ENCODE peak calls at places on chromosome 13, in five cellular contexts. M is lung, E is AG04450, I is IMR-90, B is mesendoderm. J is an unnamed sample. For H3K27me3, the result is how much of the 10 kb centered on the place peaks cover.

GRCh38 chr13:51151463-51151862 is 40.4 kb upstream of the C13orf42 start:
- DNase-seq in M (no peak), E (no peak), I (no peak), B (no peak), J (no peak)

GRCh38 chr13:98397221-98397620 is 179.7 kb downstream of the STK24 start:
- DNase-seq in M (no peak), E (no peak), I (peak), B (no peak), J (no peak)

GRCh38 chr13:76856141-76856571 is 30.0 kb downstream of the KCTD12 start:
- DNase-seq in M (no peak), E (no peak), I (peak), B (no peak), J (no peak)

GRCh38 chr13:83007226-83007625 is 875.0 kb downstream of the SLITRK1 start:
- DNase-seq in M (no peak), E (no peak), I (no peak), B (no peak), J (no peak)

GRCh38 chr13:64877176-64877575 is 2353.0 kb downstream of the PCDH9 start:
- DNase-seq in M (no peak), E (no peak), I (no peak), B (no peak), J (no peak)

GRCh38 chr13:36904219-36904618 is 15.8 kb downstream of the SMAD9 start:
- DNase-seq in M (no peak), E (no peak), I (no peak), B (peak), J (peak)

GRCh38 chr13:113666951-113667701 is at the start of gene GRK1:
- DNase-seq in M (no peak), E (no peak), I (no peak), B (peak), J (no peak)

GRCh38 chr13:38008636-38009035 is 139.1 kb upstream of the TRPC4 start:
- DNase-seq in M (no peak), E (no peak), I (no peak), B (no peak), J (peak)

GRCh38 chr13:35894636-35895035 is 236.5 kb downstream of the DCLK1 start:
- DNase-seq in M (no peak), E (no peak), I (peak), B (no peak), J (no peak)

GRCh38 chr13:61084983-61085382 is 330.7 kb downstream of the PCDH20 start:
- DNase-seq in M (no peak), E (no peak), I (peak), B (no peak), J (no peak)

DNA sequence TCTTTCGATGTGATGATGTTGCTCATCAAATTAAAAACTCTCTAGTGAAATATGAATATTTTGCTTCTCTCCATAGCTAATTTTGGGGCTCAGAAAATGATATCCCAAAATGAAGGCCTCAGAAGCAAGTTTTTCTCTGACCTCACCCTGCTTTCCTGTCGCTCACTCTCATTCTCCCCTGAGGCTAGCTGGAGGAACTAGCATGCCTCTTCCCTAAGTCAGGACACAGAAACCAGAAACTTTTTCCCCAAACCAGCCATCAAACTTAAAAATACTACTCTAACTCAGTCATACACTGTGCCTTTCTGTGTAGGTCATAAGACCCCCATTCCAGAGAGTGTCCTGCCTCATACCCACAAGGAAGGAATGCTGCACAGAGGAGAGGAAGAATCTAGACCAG is 329.6 kb downstream of the PCDH20 start:
- DNase-seq in M (no peak), E (no peak), I (no peak), B (peak), J (no peak)
- H3K27me3 ChIP-seq in M (under half), E (under half), I (under half), B (under half), J (under half)

DNA sequence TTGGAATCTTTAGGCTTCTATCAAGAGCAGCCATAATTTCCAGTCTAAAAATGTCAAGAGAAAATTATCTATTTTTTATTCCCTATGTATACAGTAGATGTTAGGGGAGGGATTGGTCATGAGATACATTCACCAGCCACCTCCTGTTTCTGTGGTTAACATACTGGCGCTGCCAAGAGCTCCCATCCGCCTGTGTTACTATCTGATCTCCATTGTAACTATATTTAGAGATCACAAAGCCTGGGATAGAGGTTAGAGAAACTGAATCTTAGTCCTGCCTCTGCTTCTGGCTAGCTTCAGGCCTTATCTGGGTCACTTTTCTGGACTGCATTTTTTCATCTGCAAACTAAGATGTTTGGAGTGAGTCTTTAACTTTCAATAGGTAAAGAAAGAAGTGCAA is 46.3 kb downstream of the POLR1D start:
- DNase-seq in M (no peak), E (no peak), I (no peak), B (no peak), J (no peak)
- H3K27ac ChIP-seq in M (no peak), E (no peak), I (no peak), B (no peak), J (no peak)

GRCh38 chr13:29204651-29205050 is 384.5 kb downstream of the MTUS2 start:
- DNase-seq in M (no peak), E (no peak), I (no peak), B (no peak), J (no peak)
- H3K4me3 ChIP-seq in M (no peak), E (no peak), I (no peak), B (no peak), J (no peak)

GRCh38 chr13:111120913-111121312 is 5.8 kb downstream of the ARHGEF7 start:
- DNase-seq in M (no peak), E (no peak), I (no peak), B (no peak), J (no peak)
- H3K27me3 ChIP-seq in M (under half), E (under half), I (under half), B (under half), J (under half)

GRCh38 chr13:42381165-42381425 is 109.1 kb downstream of the AKAP11 start:
- DNase-seq in M (no peak), E (no peak), I (no peak), B (no peak), J (no peak)

GRCh38 chr13:42377640-42378382 is 105.9 kb downstream of the AKAP11 start:
- DNase-seq in M (no peak), E (no peak), I (no peak), B (peak), J (no peak)

GRCh38 chr13:42379241-42379640 is 107.3 kb downstream of the AKAP11 start:
- DNase-seq in M (no peak), E (no peak), I (no peak), B (no peak), J (no peak)

GRCh38 chr13:42378383-42378780 is 106.4 kb downstream of the AKAP11 start:
- DNase-seq in M (no peak), E (no peak), I (no peak), B (no peak), J (no peak)

DNA sequence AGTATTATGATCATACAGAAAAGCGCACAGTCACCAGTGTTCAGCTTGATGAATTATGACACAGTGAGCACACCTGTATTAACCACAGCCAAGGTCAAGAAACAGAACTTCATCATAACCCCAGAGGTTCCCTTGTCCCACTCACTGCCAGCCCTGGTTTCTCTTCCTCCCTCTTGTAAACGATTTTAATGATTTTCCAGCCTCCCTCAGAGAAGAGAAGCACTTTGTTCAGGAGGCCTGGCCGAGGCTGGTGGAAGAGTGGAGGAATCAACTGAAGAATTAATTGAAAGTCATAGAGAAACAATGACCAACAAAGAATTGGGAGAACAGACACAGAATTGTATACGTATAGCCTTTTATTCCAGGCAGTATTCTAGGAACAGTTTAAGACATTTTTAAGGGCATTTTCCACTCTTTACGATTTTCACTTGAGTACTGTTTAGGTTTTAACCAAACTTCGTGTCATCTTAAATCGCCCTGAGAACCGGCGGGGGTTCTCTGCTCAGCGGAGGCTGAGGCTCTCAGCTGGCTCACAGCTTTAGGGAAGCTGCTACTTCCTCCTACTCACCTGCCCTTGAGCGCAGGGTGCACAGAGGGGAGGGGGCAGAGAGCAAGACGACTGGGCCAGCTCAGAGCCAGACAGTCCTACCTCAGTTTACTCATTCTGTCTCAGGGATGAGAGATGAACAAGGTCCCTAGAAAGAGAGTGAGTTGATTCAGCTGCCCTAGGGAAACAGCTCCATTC is 108.6 kb downstream of the AKAP11 start:
- DNase-seq in M (no peak), E (no peak), I (no peak), B (no peak), J (no peak)
- H3K27ac ChIP-seq in M (no peak), E (no peak), I (no peak), B (no peak), J (no peak)

GRCh38 chr13:73993661-73994060 is 140.5 kb downstream of the KLF12 start:
- DNase-seq in M (no peak), E (no peak), I (no peak), B (no peak), J (no peak)

GRCh38 chr13:73995752-73996151 is 138.5 kb downstream of the KLF12 start:
- DNase-seq in M (no peak), E (no peak), I (no peak), B (no peak), J (no peak)

GRCh38 chr13:73989244-73989843 is 144.9 kb downstream of the KLF12 start:
- DNase-seq in M (no peak), E (no peak), I (no peak), B (peak), J (peak)

GRCh38 chr13:73991384-73991783 is 142.8 kb downstream of the KLF12 start:
- DNase-seq in M (no peak), E (no peak), I (no peak), B (no peak), J (no peak)

DNA sequence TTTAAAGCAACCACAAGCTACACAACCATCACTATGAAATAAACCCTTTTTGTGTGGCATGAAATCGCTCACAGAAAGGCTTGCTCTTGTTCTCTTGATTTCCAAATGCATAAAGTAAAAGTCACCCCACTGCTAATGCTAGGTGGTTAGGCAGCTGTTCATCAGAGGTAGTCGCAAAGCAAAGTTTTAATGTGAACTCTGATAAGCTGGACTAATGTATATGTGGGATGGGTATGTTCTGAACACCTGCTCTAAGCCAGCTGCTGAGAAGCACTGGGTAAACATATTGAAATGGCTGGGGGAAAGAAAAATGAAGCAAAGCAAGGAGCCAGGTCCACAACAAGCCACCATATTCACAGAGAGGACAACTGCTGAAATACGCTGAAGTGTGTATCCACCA is 142.3 kb downstream of the KLF12 start:
- DNase-seq in M (no peak), E (no peak), I (no peak), B (no peak), J (no peak)
- H3K4me3 ChIP-seq in M (no peak), E (no peak), I (no peak), B (no peak), J (no peak)

GRCh38 chr13:99958402-99959126 is 13.0 kb downstream of the ZIC5 start:
- DNase-seq in M (no peak), E (no peak), I (no peak), B (peak), J (no peak)
- H3K27me3 ChIP-seq in M (under half), E (half or more), I (half or more), B (under half), J (half or more)

GRCh38 chr13:110517505-110518149 is 43.9 kb downstream of the RAB20 start:
- DNase-seq in M (peak), E (no peak), I (no peak), B (no peak), J (no peak)
- H3K27ac ChIP-seq in M (no peak), E (no peak), I (no peak), B (no peak), J (peak)